ENCODE peak calls at places on chromosomes 11 and 22, in four cellular contexts. A, H, C and T are unnamed samples.

GRCh38 chr11:65502274-65502851 is 3.5 kb downstream of the MALAT1 start:
- DNase-seq in H (no peak), A (no peak), C (no peak), T (peak)

GRCh38 chr11:35523351-35523768 is 2.1 kb downstream of the PAMR1 start:
- DNase-seq in C (no peak), H (no peak), A (no peak), T (no peak)

GRCh38 chr11:8338138-8338537 is 74.5 kb upstream of the LMO1 start:
- DNase-seq in H (peak), A (peak), C (peak), T (peak)

GRCh38 chr11:47184711-47185304 is 1.4 kb downstream of the PACSIN3 start:
- DNase-seq in H (no peak), A (no peak), C (peak), T (no peak)

GRCh38 chr11:36027731-36028130 is 83.9 kb downstream of the LDLRAD3 start:
- DNase-seq in C (no peak), A (no peak), H (no peak), T (no peak)

GRCh38 chr22:17844150-17844549 is 69.9 kb upstream of the BID start:
- DNase-seq in C (no peak), A (no peak), H (no peak), T (no peak)

GRCh38 chr22:47692811-47693210 is 930.4 kb downstream of the TBC1D22A start:
- DNase-seq in A (no peak), C (no peak), H (no peak), T (no peak)

GRCh38 chr22:42261266-42261665 is 9.2 kb downstream of the TCF20 start:
- DNase-seq in H (no peak), C (no peak), A (no peak), T (no peak)

GRCh38 chr11:18765554-18765953 is 26.0 kb downstream of the PTPN5 start:
- DNase-seq in H (no peak), A (no peak), C (no peak), T (no peak)

GRCh38 chr22:50252081-50253045 is 1.3 kb upstream of the HDAC10 start:
- DNase-seq in H (peak), A (peak), C (peak), T (no peak)

GRCh38 chr11:16216831-16217230 is 139.5 kb downstream of the SOX6 start:
- DNase-seq in A (no peak), C (no peak), H (no peak), T (no peak)

GRCh38 chr11:35144103-35144741 is 5.3 kb downstream of the CD44 start:
- DNase-seq in H (no peak), C (no peak), A (no peak), T (no peak)

GRCh38 chr22:41367039-41367679 is 14.6 kb upstream of the TEF start:
- DNase-seq in A (peak), H (peak), C (peak), T (peak)

GRCh38 chr11:83092488-83093384 is 21.0 kb upstream of the RAB30 start:
- DNase-seq in C (peak), A (no peak), H (no peak), T (no peak)

GRCh38 chr11:96207459-96208449 is 135.2 kb downstream of the MAML2 start:
- DNase-seq in A (no peak), C (peak), H (no peak), T (no peak)

GRCh38 chr11:134040386-134041297 is 28.2 kb upstream of the JAM3 start:
- DNase-seq in C (no peak), H (no peak), A (no peak), T (no peak)

GRCh38 chr22:31193092-31193491 is 19.0 kb upstream of the LIMK2 start:
- DNase-seq in H (no peak), C (no peak), A (no peak), T (no peak)

GRCh38 chr22:19984201-19984753 is 32.3 kb downstream of the ARVCF start:
- DNase-seq in H (peak), C (no peak), A (no peak), T (no peak)

GRCh38 chr11:117443269-117444186 is 115.9 kb downstream of the CEP164 start:
- DNase-seq in H (peak), A (peak), C (peak), T (peak)

GRCh38 chr22:49107561-49107960 is 720.1 kb downstream of the BRD1 start:
- DNase-seq in A (no peak), C (no peak), H (no peak), T (no peak)

GRCh38 chr22:35556666-35557065 is 16.0 kb downstream of the RASD2 start:
- DNase-seq in C (no peak), H (no peak), A (no peak), T (no peak)

GRCh38 chr11:65489061-65489705 is 9.7 kb upstream of the MALAT1 start:
- DNase-seq in A (peak), C (peak), H (no peak), T (no peak)

GRCh38 chr11:111735262-111736116 is 30.7 kb downstream of the PPP2R1B start:
- DNase-seq in H (peak), C (no peak), A (no peak), T (no peak)

GRCh38 chr11:126529037-126529436 is 173.6 kb downstream of the ST3GAL4 start:
- DNase-seq in C (no peak), H (no peak), A (no peak), T (no peak)

GRCh38 chr11:9722023-9722422 is 58.1 kb downstream of the SWAP70 start:
- DNase-seq in H (no peak), A (no peak), C (no peak), T (no peak)

GRCh38 chr11:122215244-122215992 is 99.4 kb upstream of the BLID start:
- DNase-seq in C (peak), A (peak), H (peak), T (peak)

GRCh38 chr11:8103909-8104308 is 22.9 kb downstream of the TUB start:
- DNase-seq in A (no peak), C (no peak), H (no peak), T (no peak)

GRCh38 chr11:127693686-127694085 is 693.1 kb upstream of the KIRREL3 start:
- DNase-seq in A (no peak), C (no peak), H (no peak), T (no peak)

GRCh38 chr11:77039491-77040400 is 5.5 kb downstream of the B3GNT6 start:
- DNase-seq in H (no peak), C (no peak), A (peak), T (no peak)

GRCh38 chr22:23281406-23282088 is 101.2 kb downstream of the BCR start:
- DNase-seq in A (peak), C (peak), H (peak), T (peak)

GRCh38 chr11:45216031-45216430 is 69.6 kb downstream of the PRDM11 start:
- DNase-seq in C (no peak), A (no peak), H (no peak), T (no peak)

GRCh38 chr11:78645226-78646202 is 70.8 kb upstream of the NARS2 start:
- DNase-seq in C (peak), H (peak), A (peak), T (peak)
- TF ChIP-seq ELF4 in C (no peak), H (no peak), A (no peak), T (no peak)

GRCh38 chr22:11066458-11067285 is 4461.3 kb upstream of the OR11H1 start:
- DNase-seq in H (no peak), A (no peak), C (no peak), T (peak)
- TF ChIP-seq ELF4 in H (no peak), A (no peak), C (no peak), T (no peak)

DNA sequence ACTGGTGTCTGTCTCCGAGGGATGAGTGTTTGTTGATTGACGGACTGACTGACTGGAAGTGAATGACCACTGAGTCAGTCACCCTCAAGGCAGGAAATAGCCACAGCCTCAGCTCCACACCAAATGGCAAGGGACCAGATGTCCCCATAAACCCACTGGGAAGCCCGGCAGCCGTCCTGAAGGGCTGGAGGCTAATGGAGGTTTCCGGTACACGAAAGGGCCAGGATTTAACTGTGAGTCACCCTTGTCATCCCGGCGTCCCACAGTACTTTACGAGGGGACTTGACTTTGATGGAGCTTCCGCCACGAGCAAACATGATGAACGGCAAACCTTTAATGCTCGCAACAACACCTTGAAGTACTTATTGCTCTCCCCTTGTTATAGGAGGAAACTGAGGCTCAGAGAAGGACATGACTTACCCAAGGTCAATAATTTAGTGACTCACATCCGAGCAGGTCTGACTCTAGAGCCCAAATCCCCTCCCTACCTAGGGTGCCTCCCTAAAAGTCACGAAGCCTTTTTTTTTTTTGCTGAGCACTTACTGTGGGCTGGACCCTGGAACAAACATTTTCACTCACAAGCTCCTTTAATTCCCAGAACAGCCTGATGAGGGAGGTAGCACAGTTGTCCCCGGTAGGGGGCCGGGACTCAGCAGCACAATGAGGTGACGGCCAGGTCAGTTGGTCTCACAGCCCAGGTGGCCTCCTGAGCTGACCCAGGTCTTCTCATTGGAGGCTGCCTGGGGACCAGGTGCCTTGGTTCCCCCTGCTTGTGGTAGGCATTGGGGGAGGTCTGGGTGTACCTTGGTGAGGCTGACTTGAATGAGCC is 25.2 kb upstream of the GCAT start:
- DNase-seq in C (peak), A (no peak), H (no peak), T (peak)
- TF ChIP-seq ELF4 in C (no peak), A (no peak), H (no peak), T (no peak)

GRCh38 chr11:13487661-13488030 is 8.2 kb downstream of the PTH start:
- DNase-seq in A (peak), C (peak), H (peak), T (peak)

DNA sequence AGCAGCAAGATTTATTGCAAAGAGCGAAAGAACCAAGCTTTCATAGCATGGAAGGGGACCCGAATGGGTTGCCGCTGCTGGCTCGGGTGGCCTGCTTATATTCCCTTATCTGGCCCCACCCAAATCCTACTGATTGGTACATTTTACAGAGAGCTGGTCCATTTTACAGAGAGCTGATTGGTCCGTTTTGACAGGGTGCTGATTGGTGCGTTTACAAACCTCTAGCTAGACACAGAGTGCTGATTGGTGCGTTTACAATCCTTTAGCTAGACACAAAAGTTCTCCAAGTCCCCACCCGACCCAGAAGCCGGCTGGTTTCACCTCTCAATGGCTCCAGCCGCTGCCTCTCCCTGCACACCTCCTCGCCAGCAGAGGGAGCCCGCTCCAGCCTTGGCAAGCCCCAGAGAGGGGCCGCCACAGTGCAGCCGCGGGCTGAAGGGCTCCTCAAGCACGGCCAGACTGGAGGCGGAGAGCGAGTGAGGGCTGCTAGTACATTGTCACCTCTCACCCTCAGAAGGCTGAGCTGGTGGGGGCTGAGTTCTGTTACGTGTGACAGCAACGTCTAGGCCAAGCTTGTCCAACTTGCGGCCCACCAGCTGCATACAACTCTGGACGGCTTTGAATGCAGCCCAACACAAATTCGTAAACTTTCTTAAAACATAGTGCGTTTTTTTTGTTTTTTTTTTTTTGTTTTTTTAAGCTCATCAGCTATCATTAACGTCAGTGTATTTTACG is 8.7 kb downstream of the PTH start:
- DNase-seq in A (peak), C (peak), H (no peak), T (peak)
- TF ChIP-seq ELF4 in A (no peak), C (no peak), H (no peak), T (no peak)

DNA sequence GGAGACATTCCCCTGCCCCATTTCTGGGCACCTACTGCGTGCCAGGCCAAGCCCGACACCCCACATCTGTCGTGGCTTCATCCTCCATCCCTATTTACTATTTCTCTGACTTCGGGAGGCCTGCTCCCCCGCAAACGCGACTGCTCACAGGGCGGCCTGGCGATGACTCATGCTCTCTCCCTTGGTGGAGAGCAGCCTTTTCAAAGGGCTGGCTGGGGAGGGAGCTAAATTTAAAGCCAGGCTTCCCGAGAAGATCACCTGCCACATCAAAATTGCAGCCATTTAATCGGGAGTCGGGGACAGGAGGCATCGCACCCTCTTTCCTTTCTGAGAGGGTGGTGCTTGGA is 24.9 kb upstream of the SHISAL1 start:
- DNase-seq in H (no peak), C (no peak), A (no peak), T (peak)
- TF ChIP-seq ELF4 in H (no peak), C (no peak), A (no peak), T (no peak)

GRCh38 chr22:29225422-29226090 is 19.9 kb downstream of the EMID1 start:
- DNase-seq in C (no peak), A (no peak), H (no peak), T (no peak)

GRCh38 chr22:29231971-29232959 is 26.6 kb downstream of the EMID1 start:
- DNase-seq in C (peak), H (no peak), A (no peak), T (no peak)

GRCh38 chr22:29226246-29226981 is 20.7 kb downstream of the EMID1 start:
- DNase-seq in C (no peak), H (no peak), A (no peak), T (no peak)

GRCh38 chr22:29233503-29233902 is 27.8 kb downstream of the EMID1 start:
- DNase-seq in A (no peak), H (no peak), C (no peak), T (no peak)

DNA sequence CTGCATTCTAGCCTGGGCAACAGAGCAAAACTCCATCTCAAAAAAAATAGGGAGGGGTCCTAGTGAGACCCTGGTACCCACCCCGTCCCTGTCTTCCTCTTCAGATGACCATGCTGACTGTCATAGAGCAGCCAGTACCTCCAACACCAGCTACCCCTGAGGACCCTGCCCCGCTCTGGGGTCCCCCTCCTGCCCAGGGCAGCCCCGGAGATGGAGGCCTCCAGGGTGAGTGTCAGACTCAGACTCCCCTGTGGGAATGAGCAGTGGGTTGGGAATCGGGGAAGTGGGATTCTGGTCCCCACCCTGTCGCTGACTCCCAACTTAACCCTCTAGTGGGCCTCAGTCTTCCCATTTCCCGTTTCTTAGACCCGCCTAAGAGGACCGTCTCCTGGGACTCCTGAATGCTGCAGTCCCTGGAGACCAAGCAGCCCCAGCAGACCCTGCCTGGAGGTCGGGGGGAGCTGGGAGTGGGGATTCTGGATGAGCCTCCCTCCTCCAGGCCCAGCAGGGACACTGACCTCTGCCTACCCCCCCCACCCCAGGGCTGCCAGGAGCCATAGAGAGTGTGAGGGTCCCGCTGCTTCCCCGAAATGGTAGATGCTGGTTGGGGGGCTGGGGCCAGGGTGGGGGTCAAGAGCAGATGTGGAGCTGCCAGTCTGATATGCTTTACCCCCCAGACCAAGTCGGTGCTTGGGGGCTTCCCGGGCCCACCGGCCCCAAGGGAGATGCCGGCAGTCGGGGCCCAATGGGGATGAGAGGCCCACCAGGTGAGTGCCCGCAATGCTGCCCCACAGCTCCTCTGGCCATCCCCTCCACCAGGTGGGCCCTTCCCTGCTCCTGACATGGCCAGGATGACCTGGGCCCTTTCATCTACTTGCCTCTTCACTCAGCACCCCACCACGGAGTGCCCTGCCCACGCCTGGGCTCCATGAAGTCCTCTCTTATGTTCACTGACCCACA is 25.5 kb downstream of the EMID1 start:
- DNase-seq in A (no peak), H (no peak), C (no peak), T (no peak)
- TF ChIP-seq ELF4 in A (no peak), H (no peak), C (no peak), T (no peak)

GRCh38 chr22:39215430-39216142 is 29.2 kb downstream of the PDGFB start:
- DNase-seq in A (peak), C (no peak), H (peak), T (peak)
- TF ChIP-seq ELF4 in A (no peak), C (no peak), H (no peak), T (no peak)

DNA sequence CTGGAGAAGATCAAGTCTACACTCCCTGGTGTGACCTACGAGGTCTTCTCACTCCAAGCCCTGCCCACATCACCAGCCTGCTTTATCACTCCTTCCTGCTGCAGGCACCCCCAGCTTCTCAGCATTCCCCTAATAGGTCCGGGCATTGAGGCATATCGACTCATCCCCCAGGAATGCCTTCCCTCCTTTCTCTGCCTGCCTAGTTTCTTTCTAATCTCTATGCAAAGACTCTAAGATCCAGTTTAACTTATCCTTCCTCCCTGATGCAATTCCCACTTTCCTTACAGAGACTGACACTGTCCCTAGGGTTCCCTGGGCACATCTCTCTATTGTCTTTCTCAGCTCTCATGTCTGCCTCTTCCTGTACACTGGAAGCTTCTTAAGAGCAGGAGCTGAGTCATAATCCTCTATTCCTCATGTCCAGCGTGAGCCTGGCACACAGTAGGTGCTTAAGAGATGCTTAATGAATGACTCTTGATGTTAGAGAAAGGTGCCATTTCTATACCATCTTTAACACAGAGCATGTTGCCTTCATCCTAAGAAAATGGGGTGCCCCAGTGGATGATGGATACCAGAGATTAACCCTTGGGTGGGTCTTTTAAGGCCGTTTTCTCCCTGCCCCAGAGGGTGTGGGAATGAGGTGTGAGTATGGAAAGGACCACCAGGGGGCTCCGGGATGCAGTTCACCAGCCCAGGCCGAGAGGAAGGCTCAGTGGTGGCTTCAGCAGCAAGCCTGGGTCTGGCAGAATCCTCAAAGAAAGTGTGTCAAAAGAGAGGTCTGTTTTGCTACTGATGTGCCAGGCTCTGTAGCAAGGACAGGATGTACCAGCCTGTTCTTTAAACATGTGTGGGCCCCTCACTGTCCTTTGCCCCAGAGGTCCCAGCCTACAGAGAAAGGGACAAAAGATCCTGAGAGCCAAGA is 34.7 kb downstream of the PARVA start:
- DNase-seq in H (peak), A (peak), C (peak), T (peak)
- TF ChIP-seq ELF4 in H (no peak), A (no peak), C (no peak), T (no peak)